ENCODE peak calls at places on chromosomes 12 and 14, in six cellular contexts. U, C, A, S, G and Z are unnamed samples.

GRCh38 chr12:94558612-94559011 is 91.7 kb downstream of the TMCC3 start:
- DNase-seq in C (no peak), A (no peak), G (no peak), S (no peak), U (no peak), Z (no peak)

GRCh38 chr12:2759733-2760132 is 35.0 kb upstream of the FKBP4 start:
- DNase-seq in S (no peak), G (no peak), C (no peak), U (no peak), A (no peak), Z (no peak)

GRCh38 chr12:96397756-96398421 is 2.4 kb downstream of the CDK17 start:
- DNase-seq in G (no peak), S (no peak), U (peak), A (no peak), C (no peak), Z (no peak)

GRCh38 chr14:59320771-59321170 is 132.3 kb downstream of the DAAM1 start:
- DNase-seq in C (no peak), U (no peak), S (no peak), A (no peak), G (no peak), Z (no peak)

GRCh38 chr12:27185234-27186045 is 58.6 kb upstream of the STK38L start:
- DNase-seq in G (no peak), A (no peak), U (peak), C (no peak), S (no peak), Z (no peak)

GRCh38 chr12:53560386-53560785 is 53.1 kb upstream of the NPFF start:
- DNase-seq in C (no peak), U (peak), G (no peak), A (no peak), S (no peak), Z (no peak)

GRCh38 chr14:75884198-75884611 is 97.6 kb downstream of the TGFB3 start:
- DNase-seq in S (no peak), U (peak), G (no peak), C (no peak), A (no peak), Z (no peak)

GRCh38 chr12:12521923-12522322 is 40.7 kb downstream of the DUSP16 start:
- DNase-seq in A (no peak), C (no peak), U (no peak), S (no peak), G (no peak), Z (no peak)

GRCh38 chr12:21559855-21560569 is 33.9 kb downstream of the SPX start:
- DNase-seq in G (no peak), S (no peak), A (peak), C (no peak), U (peak), Z (no peak)

GRCh38 chr12:109462868-109463692 is 14.0 kb downstream of the KCTD10 start:
- DNase-seq in C (no peak), A (no peak), G (peak), U (peak), S (peak), Z (peak)

GRCh38 chr14:80464531-80465149 is 253.3 kb upstream of the DIO2 start:
- DNase-seq in A (no peak), G (no peak), S (no peak), U (no peak), C (no peak), Z (no peak)

GRCh38 chr14:23423657-23424056 is 11.8 kb downstream of the MYH7 start:
- DNase-seq in S (no peak), A (no peak), C (no peak), U (no peak), G (no peak), Z (no peak)

GRCh38 chr14:69247691-69248440 is 12.1 kb upstream of the GALNT16 start:
- DNase-seq in S (peak), U (peak), G (peak), A (no peak), C (no peak), Z (no peak)

GRCh38 chr12:52243774-52244614 is 11.0 kb downstream of the KRT7 start:
- DNase-seq in S (peak), C (no peak), U (peak), G (peak), A (peak), Z (peak)

GRCh38 chr12:90653051-90653450 is 301.9 kb downstream of the CCER1 start:
- DNase-seq in A (no peak), G (no peak), U (peak), S (no peak), C (no peak), Z (no peak)

GRCh38 chr12:123270380-123271181 is 1.1 kb downstream of the CDK2AP1 start:
- DNase-seq in G (peak), U (peak), C (peak), A (no peak), S (peak), Z (no peak)

GRCh38 chr14:36511981-36512584 is 7.9 kb downstream of the NKX2-1 start:
- DNase-seq in S (no peak), C (no peak), G (no peak), U (no peak), A (no peak), Z (no peak)

GRCh38 chr12:129257526-129257925 is 404.2 kb downstream of the GLT1D1 start:
- DNase-seq in U (no peak), G (no peak), C (no peak), S (no peak), A (no peak), Z (no peak)

GRCh38 chr12:98397323-98398105 is 117.9 kb upstream of the TMPO start:
- DNase-seq in S (peak), G (peak), A (peak), C (peak), U (peak), Z (peak)

GRCh38 chr14:80584638-80585505 is 356.7 kb downstream of the CEP128 start:
- DNase-seq in S (no peak), G (no peak), A (peak), U (peak), C (no peak), Z (no peak)

GRCh38 chr12:58860050-58860787 is 60.1 kb downstream of the LRIG3 start:
- DNase-seq in S (no peak), C (no peak), G (no peak), A (no peak), U (no peak), Z (no peak)

GRCh38 chr12:44000309-44000952 is 164.6 kb downstream of the TMEM117 start:
- DNase-seq in A (peak), U (peak), S (no peak), G (no peak), C (peak), Z (peak)

GRCh38 chr14:52949711-52950409 is 990 bp downstream of the FERMT2 start:
- DNase-seq in C (no peak), A (peak), G (no peak), S (no peak), U (peak), Z (peak)

GRCh38 chr12:123681605-123682004 is 10.7 kb downstream of the TCTN2 start:
- DNase-seq in A (no peak), G (no peak), S (no peak), U (no peak), C (no peak), Z (no peak)

GRCh38 chr12:11650279-11650696 is 814 bp downstream of the ETV6 start:
- DNase-seq in C (peak), A (no peak), G (peak), S (no peak), U (no peak), Z (no peak)

GRCh38 chr14:73455294-73455693 is 3.1 kb downstream of the NUMB start:
- DNase-seq in C (no peak), G (no peak), A (no peak), U (no peak), S (no peak), Z (no peak)

GRCh38 chr12:15789215-15790171 is at the start of gene EPS8:
- DNase-seq in G (peak), A (peak), S (peak), U (peak), C (no peak), Z (peak)

GRCh38 chr12:74334770-74335169 is 202.9 kb upstream of the ATXN7L3B start:
- DNase-seq in U (peak), S (no peak), C (no peak), A (no peak), G (no peak), Z (no peak)

GRCh38 chr14:101903111-101903561 is 61.2 kb upstream of the DYNC1H1 start:
- DNase-seq in S (no peak), A (no peak), C (no peak), G (no peak), U (no peak), Z (no peak)
- TF ChIP-seq POLR2A in S (no peak), A (no peak), C (no peak), G (no peak), U (no peak), Z (no peak)

GRCh38 chr12:132144115-132145071 is at the start of the genes DDX51 and NOC4L:
- DNase-seq in A (peak), G (peak), C (peak), S (peak), U (peak), Z (peak)
- TF ChIP-seq POLR2A in A (peak), G (peak), C (peak), S (peak), U (peak), Z (peak)

GRCh38 chr12:34397591-34398365 is 375.5 kb downstream of the ALG10 start:
- DNase-seq in C (peak), U (no peak), A (no peak), S (peak), G (peak), Z (no peak)
- TF ChIP-seq POLR2A in C (no peak), U (no peak), A (no peak), S (no peak), G (no peak), Z (no peak)

GRCh38 chr12:117042171-117042809 is 56.9 kb downstream of the TESC start:
- DNase-seq in U (peak), G (no peak), C (peak), S (no peak), A (peak), Z (peak)
- TF ChIP-seq POLR2A in U (no peak), G (no peak), C (no peak), S (no peak), A (no peak), Z (no peak)

GRCh38 chr12:47819544-47819901 is 180 bp downstream of the HDAC7 start:
- DNase-seq in C (no peak), G (no peak), U (no peak), A (no peak), S (no peak), Z (no peak)

GRCh38 chr12:47821346-47821706 is 1.6 kb upstream of the HDAC7 start:
- DNase-seq in S (no peak), G (no peak), A (no peak), C (no peak), U (no peak), Z (peak)

GRCh38 chr12:47820631-47821345 is 1.1 kb upstream of the HDAC7 start:
- DNase-seq in C (peak), U (peak), S (peak), A (peak), G (peak), Z (peak)

GRCh38 chr12:47818701-47819543 is 781 bp downstream of the HDAC7 start:
- DNase-seq in U (no peak), C (peak), G (peak), A (peak), S (peak), Z (peak)

GRCh38 chr12:47819902-47820630 is at the start of gene HDAC7:
- DNase-seq in G (peak), C (peak), A (peak), U (peak), S (peak), Z (peak)
- TF ChIP-seq POLR2A in G (peak), C (no peak), A (peak), U (no peak), S (no peak), Z (peak)